ENCODE peak calls at places on chromosomes 2 and 18, in five cellular contexts. One of them, this sample, is unnamed.

GRCh38 chr2:190365499-190366204 is 22.3 kb downstream of the INPP1 start:
- DNase-seq in activated CD8-positive, alpha-beta memory T cell treated with anti-CD3 and anti-CD28 coated beads, Interleukin-2, amount 50 U/mL, for 48 hours: no peak
- DNase-seq in stimulated activated CD8-positive, alpha-beta memory T cell treated with anti-CD3 and anti-CD28 coated beads, Interleukin-15, amount 100 ng/mL, for 24 hours: no peak
- DNase-seq in GM12878: no peak
- DNase-seq in A172: no peak
- DNase-seq in this sample: no peak

GRCh38 chr2:216619411-216620393 is 13.5 kb upstream of the IGFBP2 start:
- DNase-seq in GM12878: no peak
- DNase-seq in stimulated activated CD8-positive, alpha-beta memory T cell treated with anti-CD3 and anti-CD28 coated beads, Interleukin-15, amount 100 ng/mL, for 24 hours: no peak
- DNase-seq in activated CD8-positive, alpha-beta memory T cell treated with anti-CD3 and anti-CD28 coated beads, Interleukin-2, amount 50 U/mL, for 48 hours: no peak
- DNase-seq in A172: no peak
- DNase-seq in this sample: no peak

GRCh38 chr18:616380-616995 is 19.7 kb downstream of the CLUL1 start:
- DNase-seq in activated CD8-positive, alpha-beta memory T cell treated with anti-CD3 and anti-CD28 coated beads, Interleukin-2, amount 50 U/mL, for 48 hours: no peak
- DNase-seq in GM12878: no peak
- DNase-seq in A172: peak; percentile 54
- DNase-seq in stimulated activated CD8-positive, alpha-beta memory T cell treated with anti-CD3 and anti-CD28 coated beads, Interleukin-15, amount 100 ng/mL, for 24 hours: no peak
- DNase-seq in this sample: peak; percentile 64

GRCh38 chr18:27750014-27750413 is 426.9 kb downstream of the CDH2 start:
- DNase-seq in stimulated activated CD8-positive, alpha-beta memory T cell treated with anti-CD3 and anti-CD28 coated beads, Interleukin-15, amount 100 ng/mL, for 24 hours: no peak
- DNase-seq in activated CD8-positive, alpha-beta memory T cell treated with anti-CD3 and anti-CD28 coated beads, Interleukin-2, amount 50 U/mL, for 48 hours: no peak
- DNase-seq in A172: peak; percentile 68
- DNase-seq in GM12878: no peak
- DNase-seq in this sample: peak; percentile 17

GRCh38 chr18:74631242-74632087 is 33.8 kb downstream of the ZNF407 start:
- DNase-seq in activated CD8-positive, alpha-beta memory T cell treated with anti-CD3 and anti-CD28 coated beads, Interleukin-2, amount 50 U/mL, for 48 hours: no peak
- DNase-seq in A172: no peak
- DNase-seq in stimulated activated CD8-positive, alpha-beta memory T cell treated with anti-CD3 and anti-CD28 coated beads, Interleukin-15, amount 100 ng/mL, for 24 hours: no peak
- DNase-seq in GM12878: no peak
- DNase-seq in this sample: peak; percentile 69

GRCh38 chr2:158202151-158202778 is 100.6 kb downstream of the UPP2 start:
- DNase-seq in A172: peak; percentile 44
- DNase-seq in GM12878: no peak
- DNase-seq in stimulated activated CD8-positive, alpha-beta memory T cell treated with anti-CD3 and anti-CD28 coated beads, Interleukin-15, amount 100 ng/mL, for 24 hours: no peak
- DNase-seq in activated CD8-positive, alpha-beta memory T cell treated with anti-CD3 and anti-CD28 coated beads, Interleukin-2, amount 50 U/mL, for 48 hours: no peak
- DNase-seq in this sample: peak; percentile 8

GRCh38 chr2:226772389-226773179 is 27.0 kb downstream of the IRS1 start:
- DNase-seq in A172: peak; percentile 81
- DNase-seq in activated CD8-positive, alpha-beta memory T cell treated with anti-CD3 and anti-CD28 coated beads, Interleukin-2, amount 50 U/mL, for 48 hours: no peak
- DNase-seq in stimulated activated CD8-positive, alpha-beta memory T cell treated with anti-CD3 and anti-CD28 coated beads, Interleukin-15, amount 100 ng/mL, for 24 hours: no peak
- DNase-seq in GM12878: peak; percentile 82
- DNase-seq in this sample: peak; percentile 17

GRCh38 chr2:219576505-219577388 is 4.6 kb downstream of the INHA start:
- DNase-seq in GM12878: no peak
- DNase-seq in stimulated activated CD8-positive, alpha-beta memory T cell treated with anti-CD3 and anti-CD28 coated beads, Interleukin-15, amount 100 ng/mL, for 24 hours: no peak
- DNase-seq in activated CD8-positive, alpha-beta memory T cell treated with anti-CD3 and anti-CD28 coated beads, Interleukin-2, amount 50 U/mL, for 48 hours: no peak
- DNase-seq in A172: no peak
- DNase-seq in this sample: no peak

GRCh38 chr18:72768681-72769229 is 99.0 kb downstream of the NETO1 start:
- DNase-seq in stimulated activated CD8-positive, alpha-beta memory T cell treated with anti-CD3 and anti-CD28 coated beads, Interleukin-15, amount 100 ng/mL, for 24 hours: no peak
- DNase-seq in activated CD8-positive, alpha-beta memory T cell treated with anti-CD3 and anti-CD28 coated beads, Interleukin-2, amount 50 U/mL, for 48 hours: no peak
- DNase-seq in GM12878: no peak
- DNase-seq in A172: no peak
- DNase-seq in this sample: no peak

GRCh38 chr2:27903649-27904544 is 13.4 kb downstream of the BABAM2 start:
- DNase-seq in activated CD8-positive, alpha-beta memory T cell treated with anti-CD3 and anti-CD28 coated beads, Interleukin-2, amount 50 U/mL, for 48 hours: no peak
- DNase-seq in A172: peak; percentile 76
- DNase-seq in stimulated activated CD8-positive, alpha-beta memory T cell treated with anti-CD3 and anti-CD28 coated beads, Interleukin-15, amount 100 ng/mL, for 24 hours: no peak
- DNase-seq in GM12878: no peak
- DNase-seq in this sample: peak; percentile 44

GRCh38 chr2:204452464-204453023 is 92.7 kb upstream of the PARD3B start:
- DNase-seq in activated CD8-positive, alpha-beta memory T cell treated with anti-CD3 and anti-CD28 coated beads, Interleukin-2, amount 50 U/mL, for 48 hours: no peak
- DNase-seq in GM12878: no peak
- DNase-seq in stimulated activated CD8-positive, alpha-beta memory T cell treated with anti-CD3 and anti-CD28 coated beads, Interleukin-15, amount 100 ng/mL, for 24 hours: no peak
- DNase-seq in A172: peak; percentile 98
- DNase-seq in this sample: peak; percentile 98

GRCh38 chr2:200624660-200625059 is 38.8 kb downstream of the AOX1 start:
- DNase-seq in A172: no peak
- DNase-seq in stimulated activated CD8-positive, alpha-beta memory T cell treated with anti-CD3 and anti-CD28 coated beads, Interleukin-15, amount 100 ng/mL, for 24 hours: no peak
- DNase-seq in activated CD8-positive, alpha-beta memory T cell treated with anti-CD3 and anti-CD28 coated beads, Interleukin-2, amount 50 U/mL, for 48 hours: no peak
- DNase-seq in GM12878: no peak
- DNase-seq in this sample: peak; percentile 80

GRCh38 chr2:226655871-226656270 is 143.7 kb downstream of the IRS1 start:
- DNase-seq in A172: no peak
- DNase-seq in activated CD8-positive, alpha-beta memory T cell treated with anti-CD3 and anti-CD28 coated beads, Interleukin-2, amount 50 U/mL, for 48 hours: no peak
- DNase-seq in GM12878: no peak
- DNase-seq in stimulated activated CD8-positive, alpha-beta memory T cell treated with anti-CD3 and anti-CD28 coated beads, Interleukin-15, amount 100 ng/mL, for 24 hours: no peak
- DNase-seq in this sample: peak; percentile 43

GRCh38 chr2:148999451-148999891 is 39.0 kb upstream of the LYPD6B start:
- DNase-seq in activated CD8-positive, alpha-beta memory T cell treated with anti-CD3 and anti-CD28 coated beads, Interleukin-2, amount 50 U/mL, for 48 hours: no peak
- DNase-seq in A172: no peak
- DNase-seq in GM12878: no peak
- DNase-seq in stimulated activated CD8-positive, alpha-beta memory T cell treated with anti-CD3 and anti-CD28 coated beads, Interleukin-15, amount 100 ng/mL, for 24 hours: no peak
- DNase-seq in this sample: no peak

GRCh38 chr18:32893915-32894314 is 121.1 kb upstream of the KLHL14 start:
- DNase-seq in GM12878: no peak
- DNase-seq in A172: peak; percentile 52
- DNase-seq in stimulated activated CD8-positive, alpha-beta memory T cell treated with anti-CD3 and anti-CD28 coated beads, Interleukin-15, amount 100 ng/mL, for 24 hours: no peak
- DNase-seq in activated CD8-positive, alpha-beta memory T cell treated with anti-CD3 and anti-CD28 coated beads, Interleukin-2, amount 50 U/mL, for 48 hours: no peak
- DNase-seq in this sample: peak; percentile 50